ENCODE peak calls at places on chromosome 2, in eight cellular contexts. J is mammary epithelial cell, E is fibroblast of lung, S is mesenchymal stem cell, C is neural progenitor cell, D is trophoblast cell, O is H9, R is HCT116. U is an unnamed sample.

GRCh38 chr2:695111-695510 is 17.9 kb upstream of the TMEM18 start:
- DNase-seq in J (no peak), C (no peak), D (no peak), R (no peak), S (no peak), O (no peak), E (no peak), U (no peak)

GRCh38 chr2:75609937-75610508 is 36.6 kb upstream of the MRPL19 start:
- DNase-seq in S (no peak), E (peak; percentile 64), O (no peak), D (no peak), C (no peak), R (no peak), J (no peak), U (peak; percentile 29)

GRCh38 chr2:148990968-148991367 is 47.5 kb upstream of the LYPD6B start:
- DNase-seq in S (no peak), D (no peak), O (no peak), R (no peak), E (no peak), C (no peak), J (no peak), U (no peak)

GRCh38 chr2:196422361-196422760 is 217.2 kb upstream of the CCDC150 start:
- DNase-seq in C (no peak), D (no peak), E (no peak), O (no peak), S (no peak), R (no peak), J (no peak), U (no peak)

GRCh38 chr2:121886059-121886458 is 130.6 kb downstream of the TSN start:
- DNase-seq in C (no peak), J (no peak), R (no peak), E (no peak), D (no peak), S (no peak), O (no peak), U (no peak)

GRCh38 chr2:11762031-11762430 is 15.6 kb downstream of the LPIN1 start:
- DNase-seq in R (no peak), S (no peak), J (no peak), E (no peak), C (no peak), D (no peak), O (no peak), U (no peak)

GRCh38 chr2:43462866-43463641 is 132.8 kb downstream of the THADA start:
- DNase-seq in R (no peak), S (no peak), C (no peak), O (no peak), J (no peak), D (no peak), E (no peak), U (peak; percentile 49)

GRCh38 chr2:10043906-10044601 is 704 bp downstream of the KLF11 start:
- DNase-seq in S (peak; percentile 91), O (peak; percentile 95), E (peak; percentile 87), J (peak; percentile 88), D (peak; percentile 98), R (peak; percentile 75), C (peak; percentile 94), U (peak; percentile 94)

GRCh38 chr2:229407170-229407569 is 136.1 kb upstream of the PID1 start:
- DNase-seq in C (peak; percentile 6), J (peak; percentile 99), E (peak; percentile 88), O (no peak), R (peak; percentile 86), S (peak; percentile 93), D (peak; percentile 86), U (peak; percentile 83)

GRCh38 chr2:74227646-74228045 is 29.2 kb downstream of the MTHFD2 start:
- DNase-seq in S (no peak), J (no peak), R (no peak), O (peak; percentile 61), E (no peak), C (peak; percentile 22), D (peak; percentile 35), U (no peak)

GRCh38 chr2:10257500-10258147 is 45.1 kb upstream of the HPCAL1 start:
- DNase-seq in S (no peak), D (no peak), J (no peak), R (no peak), C (no peak), E (no peak), O (no peak), U (no peak)

GRCh38 chr2:220334871-220335590 is 707.6 kb downstream of the SLC4A3 start:
- DNase-seq in O (no peak), S (no peak), J (peak; percentile 14), E (peak; percentile 23), R (no peak), C (no peak), D (peak; percentile 27), U (no peak)

DNA sequence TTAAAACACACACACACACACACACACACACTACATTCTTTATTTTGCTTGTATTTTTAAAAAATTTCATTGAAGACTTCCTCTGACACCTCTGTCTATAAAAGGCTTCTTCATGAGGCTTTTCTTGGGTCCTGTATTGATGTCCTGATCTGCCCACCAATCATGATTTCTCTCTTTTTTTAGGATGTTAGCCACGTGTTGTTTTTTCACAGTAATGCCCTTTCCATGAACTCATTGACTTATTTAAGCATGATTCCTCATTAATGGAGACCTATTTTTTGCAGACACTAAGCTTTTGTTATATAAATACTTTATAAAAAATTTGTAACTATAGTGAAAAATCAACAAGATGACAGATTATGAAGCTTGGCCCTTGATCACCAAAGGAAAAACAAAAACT is 173.8 kb upstream of the CNTNAP5 start:
- DNase-seq in E (no peak), C (no peak), J (no peak), O (no peak), D (no peak), R (no peak), S (no peak), U (no peak)
- H3K9ac ChIP-seq in E (no peak overlapping the region), C (no peak overlapping the region), J (no peak overlapping the region), O (no peak overlapping the region), D (no peak overlapping the region), R (no peak overlapping the region), S (no peak overlapping the region), U (no peak overlapping the region)

GRCh38 chr2:180056367-180057118 is 49.4 kb upstream of the CWC22 start:
- DNase-seq in E (no peak), D (no peak), S (no peak), R (no peak), O (peak; percentile 76), C (peak; percentile 96), J (no peak), U (no peak)
- H3K27ac ChIP-seq in E (no peak overlapping the region), D (no peak overlapping the region), S (no peak overlapping the region), R (no peak overlapping the region), O (peak overlapping the region; percentile 86), C (peak overlapping the region; percentile 100), J (no peak overlapping the region), U (no peak overlapping the region)

GRCh38 chr2:28182348-28182747 is 210.3 kb upstream of the FOSL2 start:
- DNase-seq in D (no peak), O (no peak), J (no peak), E (no peak), R (no peak), S (no peak), C (no peak), U (no peak)

GRCh38 chr2:28185881-28186280 is 206.8 kb upstream of the FOSL2 start:
- DNase-seq in C (no peak), S (peak; percentile 69), R (no peak), E (peak; percentile 84), D (peak; percentile 87), J (peak; percentile 70), O (no peak), U (peak; percentile 15)

GRCh38 chr2:28187186-28187585 is 205.5 kb upstream of the FOSL2 start:
- DNase-seq in E (no peak), J (no peak), C (no peak), R (no peak), D (peak; percentile 76), S (no peak), O (no peak), U (no peak)

GRCh38 chr2:28188436-28188835 is 204.2 kb upstream of the FOSL2 start:
- DNase-seq in E (no peak), S (no peak), J (no peak), C (no peak), R (no peak), O (no peak), D (peak; percentile 97), U (no peak)

DNA sequence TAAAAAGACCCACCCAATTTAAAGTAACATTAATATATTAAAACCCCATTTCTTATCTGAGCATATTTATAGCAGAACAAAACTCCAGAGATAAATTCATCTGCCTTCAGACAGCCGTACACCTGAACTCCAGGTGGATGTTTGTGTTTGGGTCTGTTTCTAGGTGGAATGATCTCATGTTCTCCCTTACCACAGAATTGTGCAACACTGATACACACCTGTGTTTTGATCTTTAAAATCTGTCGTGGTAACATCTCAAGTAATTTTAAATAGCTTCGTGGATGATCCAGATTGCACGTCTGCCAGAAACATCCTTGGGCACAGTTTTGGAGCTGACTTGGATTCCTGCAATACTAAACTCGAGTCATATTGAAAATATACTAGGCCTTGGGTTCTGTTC is 207.5 kb upstream of the FOSL2 start:
- DNase-seq in C (no peak), O (no peak), S (no peak), D (peak; percentile 97), R (no peak), J (peak; percentile 93), E (peak; percentile 19), U (peak; percentile 52)
- H3K9ac ChIP-seq in C (no peak overlapping the region), O (no peak overlapping the region), S (no peak overlapping the region), D (no peak overlapping the region), R (no peak overlapping the region), J (peak overlapping the region; percentile 61), E (no peak overlapping the region), U (no peak overlapping the region)

DNA sequence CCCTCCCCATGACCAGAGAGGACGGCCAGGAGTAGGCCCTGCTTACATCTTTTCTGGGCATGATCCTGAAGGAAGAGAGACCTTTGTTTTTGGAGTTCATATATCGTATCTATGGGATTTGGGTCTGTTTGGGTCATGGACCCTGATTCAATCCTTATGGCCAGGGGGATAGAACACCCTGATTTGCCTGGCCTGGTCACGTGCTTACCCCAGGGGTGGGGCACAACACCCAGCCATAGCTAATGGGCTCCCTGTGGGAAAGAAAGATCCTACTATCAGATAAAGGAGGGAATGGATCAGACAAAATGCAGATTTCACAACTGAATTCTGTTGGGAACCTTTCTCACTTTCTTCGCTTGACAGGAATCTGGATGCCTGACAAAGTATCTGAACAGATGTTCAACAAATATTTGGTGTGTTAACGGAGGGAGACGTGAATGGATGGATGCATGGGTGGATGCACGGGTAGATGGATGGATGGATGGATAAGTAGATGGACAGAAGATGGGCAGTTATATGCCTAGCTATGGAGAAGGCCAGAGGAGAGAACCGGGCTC is 155.9 kb downstream of the KLHL29 start:
- DNase-seq in S (no peak), C (no peak), J (no peak), E (no peak), D (peak; percentile 54), R (no peak), O (no peak), U (no peak)
- H3K27ac ChIP-seq in S (no peak overlapping the region), C (no peak overlapping the region), J (no peak overlapping the region), E (no peak overlapping the region), D (no peak overlapping the region), R (no peak overlapping the region), O (no peak overlapping the region), U (no peak overlapping the region)

DNA sequence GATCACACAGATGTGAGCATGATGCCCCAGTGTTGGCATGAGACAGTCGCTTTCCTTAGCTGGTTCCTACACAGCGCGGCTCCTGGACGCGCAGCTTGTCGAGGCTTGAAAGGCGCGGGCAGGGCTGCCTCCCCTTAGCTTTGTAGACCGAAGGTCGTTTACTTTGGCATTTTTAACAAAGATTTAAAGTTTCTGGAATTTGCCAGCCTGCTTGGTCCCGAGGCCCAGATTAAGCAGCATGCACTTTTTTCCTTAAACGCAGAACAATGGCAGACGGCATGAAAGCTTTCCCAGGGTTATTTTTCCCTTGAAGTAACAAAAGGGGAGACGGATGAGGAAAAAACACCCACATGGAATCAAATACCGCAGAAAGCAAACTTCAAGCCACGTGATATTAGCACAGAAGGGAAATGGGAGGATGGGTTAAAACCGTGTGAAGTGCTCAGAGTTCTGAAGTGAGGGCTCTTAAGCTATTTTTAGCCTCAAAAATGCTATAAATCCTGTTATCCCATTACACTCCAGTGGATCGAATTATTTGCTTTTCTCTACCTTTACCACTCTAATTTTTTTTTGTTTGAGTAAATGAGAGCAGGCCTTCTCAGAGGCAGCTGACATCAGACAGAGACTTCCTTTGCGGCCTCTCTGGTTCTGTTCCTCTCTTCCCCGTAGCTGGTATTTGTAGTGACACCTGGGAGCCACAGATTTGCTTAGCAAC is 55.7 kb downstream of the NPAS2 start:
- DNase-seq in S (peak; percentile 72), J (no peak), E (peak; percentile 77), O (no peak), C (peak; percentile 68), D (no peak), R (no peak), U (no peak)
- H3K9ac ChIP-seq in S (no peak overlapping the region), J (no peak overlapping the region), E (no peak overlapping the region), O (no peak overlapping the region), C (no peak overlapping the region), D (no peak overlapping the region), R (no peak overlapping the region), U (no peak overlapping the region)

U was measured in PC-3.